ENCODE peak calls at places on chromosomes 6 and 20, in seven cellular contexts. I is T-helper 9 cell; S is CD4-positive, alpha-beta T cell; M is lower leg skin; Z is T-cell; K is head of caudate nucleus; W is left ventricle myocardium inferior. A is an unnamed sample.

GRCh38 chr6:11279213-11279780 is 46.8 kb upstream of the NEDD9 start:
- DNase-seq in I (no peak), S (no peak), M (no peak), Z (no peak), K (no peak), W (no peak), A (peak)

GRCh38 chr6:46989384-46989783 is 52.7 kb downstream of the ADGRF1 start:
- DNase-seq in I (no peak), S (no peak), M (no peak), Z (no peak), K (no peak), W (no peak), A (no peak)

GRCh38 chr6:122799916-122800701 is 11.1 kb downstream of the SMPDL3A start:
- DNase-seq in I (no peak), S (no peak), M (no peak), Z (no peak), K (no peak), W (no peak), A (no peak)

GRCh38 chr6:3276174-3277167 is 17.7 kb downstream of the PSMG4 start:
- DNase-seq in I (no peak), S (no peak), M (no peak), Z (no peak), K (no peak), W (no peak), A (no peak)

GRCh38 chr6:75171151-75171550 is 34.7 kb downstream of the COL12A1 start:
- DNase-seq in I (no peak), S (no peak), M (no peak), Z (no peak), K (no peak), W (no peak), A (no peak)

GRCh38 chr6:107847844-107848802 is 24.0 kb upstream of the SCML4 start:
- DNase-seq in I (peak), S (peak), M (peak), Z (peak), K (peak), W (peak), A (peak)

GRCh38 chr6:30450908-30451818 is 38.1 kb upstream of the HLA-E start:
- DNase-seq in I (no peak), S (peak), M (peak), Z (no peak), K (peak), W (peak), A (no peak)

GRCh38 chr6:34243901-34244884 is 4.6 kb downstream of the SMIM29 start:
- DNase-seq in I (no peak), S (peak), M (no peak), Z (no peak), K (peak), W (no peak), A (peak)

GRCh38 chr20:36182604-36183154 is 28.1 kb downstream of the EPB41L1 start:
- DNase-seq in I (no peak), S (no peak), M (no peak), Z (no peak), K (no peak), W (no peak), A (no peak)

GRCh38 chr6:81262656-81263055 is 489.8 kb downstream of the TENT5A start:
- DNase-seq in I (no peak), S (no peak), M (no peak), Z (no peak), K (no peak), W (no peak), A (no peak)

GRCh38 chr6:89930789-89931188 is 36.5 kb downstream of the GJA10 start:
- DNase-seq in I (no peak), S (no peak), M (no peak), Z (no peak), K (peak), W (no peak), A (no peak)

GRCh38 chr20:46883847-46884246 is 10.8 kb upstream of the EYA2 start:
- DNase-seq in I (no peak), S (no peak), M (no peak), Z (no peak), K (no peak), W (no peak), A (no peak)

GRCh38 chr6:118146584-118146983 is 239.5 kb downstream of the SLC35F1 start:
- DNase-seq in I (no peak), S (no peak), M (no peak), Z (no peak), K (no peak), W (no peak), A (no peak)

GRCh38 chr6:155254139-155254538 is 9.7 kb upstream of the CLDN20 start:
- DNase-seq in I (no peak), S (no peak), M (no peak), Z (no peak), K (no peak), W (no peak), A (no peak)

GRCh38 chr20:37521091-37521771 is at the start of gene NNAT:
- DNase-seq in I (no peak), S (no peak), M (no peak), Z (no peak), K (peak), W (no peak), A (no peak)

GRCh38 chr6:13423292-13423691 is 64.1 kb downstream of the GFOD1 start:
- DNase-seq in I (no peak), S (no peak), M (no peak), Z (no peak), K (no peak), W (no peak), A (no peak)

GRCh38 chr6:62623851-62624532 is 338.0 kb upstream of the KHDRBS2 start:
- DNase-seq in I (no peak), S (no peak), M (no peak), Z (no peak), K (no peak), W (no peak), A (no peak)

GRCh38 chr6:101396552-101397173 is 3.2 kb downstream of the GRIK2 start:
- DNase-seq in I (peak), S (peak), M (peak), Z (no peak), K (peak), W (peak), A (no peak)

GRCh38 chr6:38876470-38876869 is 161.4 kb downstream of the DNAH8 start:
- DNase-seq in I (peak), S (no peak), M (no peak), Z (no peak), K (peak), W (no peak), A (no peak)

GRCh38 chr20:23634985-23635767 is 2.6 kb downstream of the CST3 start:
- DNase-seq in I (no peak), S (no peak), M (no peak), Z (no peak), K (no peak), W (peak), A (no peak)

GRCh38 chr6:145081677-145082076 is 653.6 kb downstream of the EPM2A start:
- DNase-seq in I (no peak), S (no peak), M (no peak), Z (no peak), K (no peak), W (no peak), A (no peak)

GRCh38 chr20:45355209-45355608 is 7.0 kb upstream of the SDC4 start:
- DNase-seq in I (no peak), S (no peak), M (no peak), Z (no peak), K (no peak), W (no peak), A (no peak)

GRCh38 chr6:148441454-148441911 is 98.8 kb downstream of the SASH1 start:
- DNase-seq in I (no peak), S (no peak), M (no peak), Z (no peak), K (no peak), W (no peak), A (no peak)